ENCODE peak calls at places on chromosomes 11 and 22, in five cellular contexts. X is CD4-positive, alpha-beta T cell; C is stimulated activated CD4-positive, alpha-beta T cell treated with anti-CD3 and anti-CD28 coated beads, Interleukin-4, amount 100 ng/mL, for 48 hours; J is GM12891; Y is right lobe of liver. H is an unnamed sample.

GRCh38 chr11:13260963-13261599 is 16.5 kb upstream of the BMAL1 start:
- DNase-seq in X (no peak), C (no peak), J (no peak), Y (no peak), H (no peak)

GRCh38 chr11:67286621-67287333 is 2.3 kb upstream of the ANKRD13D start:
- DNase-seq in X (no peak), C (no peak), J (no peak), Y (peak; percentile 63), H (no peak)

GRCh38 chr22:19565921-19566598 is 41.9 kb upstream of the CLDN5 start:
- DNase-seq in X (no peak), C (no peak), J (no peak), Y (no peak), H (no peak)

GRCh38 chr11:85752201-85752889 is 58.6 kb downstream of the SYTL2 start:
- DNase-seq in X (peak; percentile 25), C (no peak), J (no peak), Y (no peak), H (peak; percentile 35)

GRCh38 chr11:2940166-2940929 is 11.1 kb upstream of the PHLDA2 start:
- DNase-seq in X (no peak), C (no peak), J (no peak), Y (peak; percentile 61), H (no peak)

GRCh38 chr22:32776800-32777199 is 24.7 kb upstream of the TIMP3 start:
- DNase-seq in X (no peak), C (no peak), J (no peak), Y (no peak), H (no peak)

GRCh38 chr11:78061088-78061920 is 2.4 kb upstream of the THRSP start:
- DNase-seq in X (no peak), C (no peak), J (no peak), Y (peak; percentile 92), H (no peak)

GRCh38 chr11:119860561-119861094 is 131.6 kb upstream of the NECTIN1 start:
- DNase-seq in X (no peak), C (no peak), J (no peak), Y (no peak), H (no peak)

GRCh38 chr11:130212431-130212961 is 52.9 kb downstream of the ST14 start:
- DNase-seq in X (no peak), C (no peak), J (no peak), Y (no peak), H (no peak)

GRCh38 chr22:46287873-46288751 is 8.6 kb upstream of the GTSE1 start:
- DNase-seq in X (no peak), C (no peak), J (peak; percentile 94), Y (no peak), H (no peak)

GRCh38 chr11:8870461-8871282 is 40.3 kb upstream of the AKIP1 start:
- DNase-seq in X (no peak), C (no peak), J (peak; percentile 29), Y (peak; percentile 61), H (no peak)

GRCh38 chr11:119827113-119827512 is 98.1 kb upstream of the NECTIN1 start:
- DNase-seq in X (no peak), C (no peak), J (no peak), Y (no peak), H (no peak)

GRCh38 chr11:18329196-18329870 is 7.0 kb downstream of the GTF2H1 start:
- DNase-seq in X (no peak), C (no peak), J (no peak), Y (no peak), H (no peak)

GRCh38 chr11:19905280-19905853 is 192.7 kb downstream of the NAV2 start:
- DNase-seq in X (no peak), C (no peak), J (no peak), Y (no peak), H (no peak)

GRCh38 chr11:44709281-44709562 is 17.5 kb upstream of the TSPAN18 start:
- DNase-seq in X (no peak), C (no peak), J (no peak), Y (peak; percentile 85), H (no peak)

GRCh38 chr22:46947516-46948260 is 185.2 kb downstream of the TBC1D22A start:
- DNase-seq in X (no peak), C (no peak), J (no peak), Y (no peak), H (no peak)

GRCh38 chr22:19889951-19890350 is 35.3 kb upstream of the GNB1L start:
- DNase-seq in X (peak; percentile 26), C (no peak), J (no peak), Y (peak; percentile 39), H (peak; percentile 56)

GRCh38 chr22:39297490-39298193 is 21.8 kb downstream of the RPL3 start:
- DNase-seq in X (no peak), C (no peak), J (no peak), Y (no peak), H (no peak)

GRCh38 chr22:24986816-24987215 is 34.3 kb downstream of the KIAA1671 start:
- DNase-seq in X (no peak), C (no peak), J (no peak), Y (no peak), H (no peak)

GRCh38 chr11:45321031-45321595 is 35.0 kb upstream of the SYT13 start:
- DNase-seq in X (no peak), C (no peak), J (no peak), Y (no peak), H (no peak)

GRCh38 chr11:126491092-126491491 is 135.6 kb downstream of the ST3GAL4 start:
- DNase-seq in X (no peak), C (no peak), J (no peak), Y (no peak), H (no peak)

GRCh38 chr22:48592066-48592345 is 1235.7 kb downstream of the BRD1 start:
- DNase-seq in X (no peak), C (no peak), J (no peak), Y (no peak), H (no peak)

GRCh38 chr11:28245131-28245530 is 136.9 kb downstream of the METTL15 start:
- DNase-seq in X (no peak), C (no peak), J (no peak), Y (no peak), H (no peak)

GRCh38 chr22:24763872-24764485 is 10.5 kb downstream of the PIWIL3 start:
- DNase-seq in X (no peak), C (no peak), J (no peak), Y (no peak), H (no peak)

GRCh38 chr11:44709966-44710365 is 16.8 kb upstream of the TSPAN18 start:
- DNase-seq in X (no peak), C (no peak), J (no peak), Y (no peak), H (no peak)

GRCh38 chr22:48944756-48945620 is 882.7 kb downstream of the BRD1 start:
- DNase-seq in X (no peak), C (no peak), J (no peak), Y (no peak), H (no peak)

GRCh38 chr22:32546480-32546879 is 71.9 kb downstream of the FBXO7 start:
- DNase-seq in X (no peak), C (no peak), J (no peak), Y (no peak), H (no peak)

GRCh38 chr11:83910135-83910534 is 624.0 kb upstream of the CCDC90B start:
- DNase-seq in X (no peak), C (no peak), J (no peak), Y (no peak), H (no peak)

GRCh38 chr11:2261436-2262230 is 8.8 kb downstream of the ASCL2 start:
- DNase-seq in X (no peak), C (no peak), J (no peak), Y (no peak), H (no peak)